ENCODE peak calls at places on chromosomes 11 and 22, in five cellular contexts. M, S, W, E and C are unnamed samples.

GRCh38 chr11:93936416-93936815 is 84.7 kb upstream of the HEPHL1 start:
- DNase-seq in M (no peak), S (no peak), W (peak), E (no peak), C (no peak)

GRCh38 chr22:39962071-39962470 is 1.9 kb downstream of the TMA7B start:
- DNase-seq in M (no peak), S (no peak), W (no peak), E (no peak), C (no peak)

GRCh38 chr11:68011046-68011943 is 1.2 kb downstream of the ALDH3B1 start:
- DNase-seq in M (no peak), S (no peak), W (no peak), E (no peak), C (no peak)

GRCh38 chr11:45580399-45580798 is 85.0 kb downstream of the CHST1 start:
- DNase-seq in M (no peak), S (no peak), W (no peak), E (no peak), C (peak)

GRCh38 chr11:133399855-133400625 is 132.3 kb downstream of the OPCML start:
- DNase-seq in M (no peak), S (no peak), W (no peak), E (no peak), C (no peak)

GRCh38 chr11:20156280-20156875 is 3.9 kb downstream of the DBX1 start:
- DNase-seq in M (no peak), S (peak), W (peak), E (no peak), C (no peak)

GRCh38 chr11:3165152-3165705 is at the start of gene OSBPL5:
- DNase-seq in M (no peak), S (peak), W (peak), E (no peak), C (peak)

GRCh38 chr11:662689-663274 is 25.7 kb downstream of the DRD4 start:
- DNase-seq in M (peak), S (peak), W (peak), E (no peak), C (peak)

GRCh38 chr11:59556883-59557205 is 45.5 kb downstream of the OR4D9 start:
- DNase-seq in M (peak), S (no peak), W (peak), E (no peak), C (no peak)

GRCh38 chr11:37849731-37850130 is 1251.7 kb upstream of the RAG2 start:
- DNase-seq in M (no peak), S (no peak), W (peak), E (no peak), C (no peak)

GRCh38 chr11:101446238-101446637 is 137.6 kb downstream of the TRPC6 start:
- DNase-seq in M (no peak), S (no peak), W (no peak), E (no peak), C (no peak)

GRCh38 chr22:38871360-38872171 is 450 bp downstream of the CBX6 start:
- DNase-seq in M (no peak), S (peak), W (no peak), E (no peak), C (no peak)

GRCh38 chr22:28129319-28129962 is 210.4 kb upstream of the PITPNB start:
- DNase-seq in M (no peak), S (no peak), W (no peak), E (no peak), C (no peak)

GRCh38 chr11:117551761-117552343 is 224.2 kb downstream of the CEP164 start:
- DNase-seq in M (no peak), S (no peak), W (no peak), E (no peak), C (no peak)

GRCh38 chr22:29348956-29349355 is 33.5 kb upstream of the RASL10A start:
- DNase-seq in M (no peak), S (no peak), W (no peak), E (no peak), C (no peak)

GRCh38 chr22:23781533-23781932 is 5.2 kb upstream of the SMARCB1 start:
- DNase-seq in M (no peak), S (peak), W (no peak), E (no peak), C (no peak)

GRCh38 chr22:47053865-47054185 is 291.4 kb downstream of the TBC1D22A start:
- DNase-seq in M (no peak), S (no peak), W (no peak), E (no peak), C (no peak)

GRCh38 chr22:37185646-37186227 is 2.3 kb downstream of the C1QTNF6 start:
- DNase-seq in M (no peak), S (no peak), W (no peak), E (no peak), C (no peak)

GRCh38 chr22:23398701-23399366 is 181.3 kb downstream of the IGLL1 start:
- DNase-seq in M (no peak), S (no peak), W (no peak), E (no peak), C (no peak)

GRCh38 chr11:1560011-1560579 is 12.0 kb downstream of the DUSP8 start:
- DNase-seq in M (no peak), S (no peak), W (no peak), E (no peak), C (no peak)

GRCh38 chr11:57941875-57942274 is 81.8 kb upstream of the OR9Q1 start:
- DNase-seq in M (no peak), S (no peak), W (no peak), E (no peak), C (no peak)

GRCh38 chr22:31296258-31296657 is 4.0 kb upstream of the PIK3IP1 start:
- DNase-seq in M (no peak), S (no peak), W (no peak), E (no peak), C (no peak)

GRCh38 chr11:66866420-66867010 is 9.7 kb downstream of the LRFN4 start:
- DNase-seq in M (no peak), S (no peak), W (no peak), E (no peak), C (no peak)

GRCh38 chr11:26827567-26828037 is 105.7 kb upstream of the SLC5A12 start:
- DNase-seq in M (no peak), S (no peak), W (no peak), E (no peak), C (no peak)

GRCh38 chr11:1337647-1338007 is 28.2 kb upstream of the TOLLIP start:
- DNase-seq in M (no peak), S (no peak), W (peak), E (no peak), C (no peak)

GRCh38 chr22:19361501-19362103 is 69.9 kb downstream of the HIRA start:
- DNase-seq in M (no peak), S (no peak), W (no peak), E (peak), C (peak)
- TF ChIP-seq FOXM1 in M (no peak), S (no peak), W (no peak), E (no peak), C (no peak)

GRCh38 chr11:31968774-31969433 is 122.0 kb upstream of the RCN1 start:
- DNase-seq in M (no peak), S (no peak), W (peak), E (no peak), C (no peak)

GRCh38 chr11:31972623-31973022 is 118.3 kb upstream of the RCN1 start:
- DNase-seq in M (no peak), S (no peak), W (no peak), E (no peak), C (no peak)

GRCh38 chr11:31973175-31973574 is 117.7 kb upstream of the RCN1 start:
- DNase-seq in M (no peak), S (no peak), W (no peak), E (no peak), C (no peak)

GRCh38 chr11:31977343-31977742 is 113.5 kb upstream of the RCN1 start:
- DNase-seq in M (no peak), S (no peak), W (no peak), E (no peak), C (no peak)

GRCh38 chr11:31974737-31975136 is 116.1 kb upstream of the RCN1 start:
- DNase-seq in M (no peak), S (no peak), W (no peak), E (no peak), C (no peak)
- TF ChIP-seq FOXM1 in M (no peak), S (no peak), W (no peak), E (no peak), C (no peak)

DNA sequence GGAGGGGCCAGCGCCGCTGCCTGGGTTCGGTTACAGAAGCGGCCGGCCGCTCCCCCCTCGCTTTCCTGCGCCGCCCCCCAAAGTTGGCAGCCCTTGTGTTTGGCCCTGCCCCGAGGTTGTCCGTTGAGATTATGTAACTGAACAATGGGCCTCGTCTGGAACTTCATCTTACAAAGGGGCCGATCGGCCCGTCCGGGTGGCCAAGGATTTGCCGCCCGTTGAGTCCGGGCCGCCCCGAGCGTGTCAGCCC is 1.0 kb downstream of the WEE1 start:
- DNase-seq in M (no peak), S (no peak), W (no peak), E (no peak), C (no peak)
- TF ChIP-seq FOXM1 in M (no peak), S (no peak), W (no peak), E (no peak), C (no peak)

GRCh38 chr11:60717956-60718355 is 6.6 kb upstream of the MS4A18 start:
- DNase-seq in M (no peak), S (no peak), W (no peak), E (no peak), C (no peak)
- TF ChIP-seq FOXM1 in M (no peak), S (no peak), W (no peak), E (no peak), C (no peak)

GRCh38 chr11:73272680-73273038 is 521 bp downstream of the P2RY6 start:
- DNase-seq in M (no peak), S (no peak), W (no peak), E (no peak), C (no peak)

GRCh38 chr11:73270089-73270854 is 1.9 kb upstream of the P2RY6 start:
- DNase-seq in M (no peak), S (no peak), W (no peak), E (no peak), C (no peak)

GRCh38 chr11:73273246-73273890 is 1.2 kb downstream of the P2RY6 start:
- DNase-seq in M (no peak), S (no peak), W (peak), E (no peak), C (no peak)

GRCh38 chr11:73270855-73271477 is 1.2 kb upstream of the P2RY6 start:
- DNase-seq in M (no peak), S (no peak), W (no peak), E (no peak), C (no peak)

GRCh38 chr11:73271936-73272679 is at the start of gene P2RY6:
- DNase-seq in M (peak), S (peak), W (peak), E (no peak), C (no peak)
- TF ChIP-seq FOXM1 in M (no peak), S (no peak), W (no peak), E (no peak), C (no peak)

GRCh38 chr11:109945626-109946321 is 147.4 kb upstream of the ZC3H12C start:
- DNase-seq in M (no peak), S (no peak), W (no peak), E (no peak), C (no peak)
- TF ChIP-seq FOXM1 in M (no peak), S (no peak), W (no peak), E (no peak), C (no peak)

DNA sequence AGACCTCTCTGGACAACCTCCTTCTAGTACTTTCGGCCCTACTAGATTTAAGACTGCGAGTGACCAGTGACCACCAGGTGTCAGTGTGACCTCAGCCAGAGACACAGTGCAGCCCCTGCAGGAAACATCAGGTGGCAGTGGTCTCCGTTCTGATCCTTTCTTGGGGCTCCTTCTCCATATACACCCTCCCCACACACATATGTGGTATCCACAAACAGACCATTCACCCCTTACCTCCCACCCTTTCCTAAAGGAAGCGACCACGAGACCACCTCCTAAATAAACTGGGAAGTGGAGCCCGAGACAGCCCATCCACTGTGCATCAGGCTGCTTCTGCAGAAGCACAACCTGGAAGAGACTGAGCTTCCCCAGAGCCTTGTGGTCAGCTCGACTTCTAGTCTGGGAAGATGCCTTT is 38.5 kb upstream of the CYP2D6 start:
- DNase-seq in M (peak), S (peak), W (peak), E (peak), C (peak)
- TF ChIP-seq FOXM1 in M (no peak), S (no peak), W (no peak), E (no peak), C (no peak)

GRCh38 chr11:61891331-61892084 is at the start of gene FADS3:
- DNase-seq in M (peak), S (peak), W (peak), E (no peak), C (peak)
- TF ChIP-seq FOXM1 in M (no peak), S (no peak), W (no peak), E (no peak), C (no peak)

DNA sequence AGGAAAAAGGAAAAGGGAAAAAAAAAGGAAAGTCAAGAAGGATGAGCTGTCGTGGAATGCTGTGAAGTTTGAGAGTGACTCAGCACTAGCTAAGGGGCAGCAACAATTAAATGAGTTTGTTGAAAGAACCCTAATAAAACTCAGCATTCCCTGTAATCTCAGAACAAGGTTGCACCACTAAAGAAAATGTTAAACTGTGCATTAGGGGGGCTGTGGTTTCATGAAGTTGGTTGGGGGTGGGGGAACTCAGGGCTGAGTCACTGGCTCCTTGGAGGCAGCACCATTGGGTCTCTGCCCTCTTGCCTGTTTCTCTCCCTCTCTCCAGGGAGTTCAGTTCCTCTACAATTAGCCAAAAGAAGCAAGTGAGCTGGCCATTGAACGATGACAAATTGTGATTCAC is 64.4 kb upstream of the BLID start:
- DNase-seq in M (no peak), S (no peak), W (no peak), E (no peak), C (no peak)
- TF ChIP-seq FOXM1 in M (no peak), S (no peak), W (peak), E (no peak), C (no peak)

DNA sequence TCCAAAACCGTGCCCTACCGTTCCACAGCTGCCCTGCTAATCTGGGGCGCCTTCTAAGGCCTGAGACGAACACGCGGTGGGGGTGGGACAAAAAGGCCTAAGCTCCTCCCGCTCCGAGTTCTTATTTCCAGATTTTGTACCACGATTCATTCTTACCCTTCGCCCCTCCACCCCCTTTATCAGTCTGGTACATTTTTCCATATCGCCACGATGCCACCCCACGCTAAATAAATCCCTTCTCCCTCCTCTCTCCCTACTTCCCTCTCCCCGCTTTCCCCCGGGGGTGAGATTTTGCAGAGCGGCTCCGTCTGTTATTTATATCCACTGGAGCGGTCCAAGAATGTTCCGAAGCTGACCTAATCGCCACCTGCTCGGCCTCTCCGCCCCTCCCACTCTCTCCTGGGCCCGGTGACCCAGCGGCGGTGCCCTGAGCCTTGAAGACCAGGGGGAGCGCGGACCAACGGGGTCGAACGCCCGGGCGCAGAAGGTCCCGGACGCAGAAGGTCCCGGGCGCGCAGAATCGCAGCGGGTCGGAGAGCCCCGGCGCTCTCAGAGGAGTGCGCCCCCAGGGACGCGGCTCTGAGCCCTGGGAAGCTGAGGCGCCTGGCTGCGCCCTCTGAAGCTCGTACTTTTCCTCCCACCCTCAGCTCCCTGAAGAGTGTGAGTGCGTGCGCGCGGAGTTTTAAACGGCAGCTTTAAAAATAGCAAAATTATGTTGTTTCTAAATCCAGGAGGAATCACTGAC is 875 bp upstream of the PACSIN3 start:
- DNase-seq in M (peak), S (no peak), W (peak), E (no peak), C (no peak)
- TF ChIP-seq FOXM1 in M (no peak), S (no peak), W (no peak), E (no peak), C (no peak)